ENCODE peak calls at places on chromosomes 2 and 18, in ten cellular contexts. One of them, this sample, is unnamed.

GRCh38 chr2:221283896-221284295 is 288.2 kb downstream of the EPHA4 start:
- DNase-seq in hepatocyte: no peak
- DNase-seq in kidney: no peak
- DNase-seq in CD8-positive, alpha-beta T cell: no peak
- DNase-seq in left ventricle myocardium inferior: no peak
- DNase-seq in mucosa of descending colon: no peak
- DNase-seq in uterus: no peak
- DNase-seq in H1: no peak
- DNase-seq in foreskin fibroblast: peak
- DNase-seq in NB4: no peak
- DNase-seq in this sample: peak

GRCh38 chr2:179274749-179275148 is 10.1 kb upstream of the SESTD1 start:
- DNase-seq in kidney: no peak
- DNase-seq in mucosa of descending colon: no peak
- DNase-seq in hepatocyte: no peak
- DNase-seq in CD8-positive, alpha-beta T cell: no peak
- DNase-seq in NB4: peak
- DNase-seq in H1: no peak
- DNase-seq in uterus: no peak
- DNase-seq in left ventricle myocardium inferior: no peak
- DNase-seq in foreskin fibroblast: no peak
- DNase-seq in this sample: no peak

GRCh38 chr18:76493213-76494107 is 1.6 kb downstream of the ZNF516 start:
- DNase-seq in uterus: peak
- DNase-seq in hepatocyte: peak
- DNase-seq in NB4: peak
- DNase-seq in H1: no peak
- DNase-seq in kidney: no peak
- DNase-seq in left ventricle myocardium inferior: no peak
- DNase-seq in mucosa of descending colon: no peak
- DNase-seq in foreskin fibroblast: peak
- DNase-seq in CD8-positive, alpha-beta T cell: no peak
- DNase-seq in this sample: no peak

GRCh38 chr2:136874258-136874657 is 108.9 kb downstream of the THSD7B start:
- DNase-seq in mucosa of descending colon: no peak
- DNase-seq in NB4: peak
- DNase-seq in H1: no peak
- DNase-seq in CD8-positive, alpha-beta T cell: no peak
- DNase-seq in left ventricle myocardium inferior: no peak
- DNase-seq in uterus: no peak
- DNase-seq in hepatocyte: peak
- DNase-seq in kidney: no peak
- DNase-seq in foreskin fibroblast: no peak
- DNase-seq in this sample: no peak

GRCh38 chr2:85851253-85851955 is 37.4 kb downstream of the ST3GAL5 start:
- DNase-seq in foreskin fibroblast: peak
- DNase-seq in hepatocyte: no peak
- DNase-seq in H1: no peak
- DNase-seq in uterus: peak
- DNase-seq in mucosa of descending colon: no peak
- DNase-seq in left ventricle myocardium inferior: peak
- DNase-seq in kidney: no peak
- DNase-seq in NB4: no peak
- DNase-seq in CD8-positive, alpha-beta T cell: no peak
- DNase-seq in this sample: no peak

GRCh38 chr2:56167616-56168015 is 16.2 kb upstream of the CCDC85A start:
- DNase-seq in mucosa of descending colon: no peak
- DNase-seq in uterus: no peak
- DNase-seq in left ventricle myocardium inferior: no peak
- DNase-seq in kidney: no peak
- DNase-seq in foreskin fibroblast: no peak
- DNase-seq in CD8-positive, alpha-beta T cell: no peak
- DNase-seq in hepatocyte: no peak
- DNase-seq in NB4: no peak
- DNase-seq in H1: no peak
- DNase-seq in this sample: no peak

GRCh38 chr2:168550670-168551069 is 94.6 kb downstream of the CERS6 start:
- DNase-seq in kidney: peak
- DNase-seq in CD8-positive, alpha-beta T cell: no peak
- DNase-seq in uterus: no peak
- DNase-seq in foreskin fibroblast: no peak
- DNase-seq in NB4: peak
- DNase-seq in H1: no peak
- DNase-seq in left ventricle myocardium inferior: no peak
- DNase-seq in hepatocyte: no peak
- DNase-seq in mucosa of descending colon: no peak
- DNase-seq in this sample: no peak

GRCh38 chr2:238053195-238053776 is 7.5 kb upstream of the SCLY start:
- DNase-seq in NB4: peak
- DNase-seq in uterus: no peak
- DNase-seq in left ventricle myocardium inferior: no peak
- DNase-seq in H1: no peak
- DNase-seq in foreskin fibroblast: peak
- DNase-seq in hepatocyte: no peak
- DNase-seq in mucosa of descending colon: no peak
- DNase-seq in CD8-positive, alpha-beta T cell: no peak
- DNase-seq in kidney: no peak
- DNase-seq in this sample: no peak

GRCh38 chr2:85698184-85698879 is 4.2 kb downstream of the GNLY start:
- DNase-seq in H1: no peak
- DNase-seq in hepatocyte: no peak
- DNase-seq in foreskin fibroblast: no peak
- DNase-seq in mucosa of descending colon: no peak
- DNase-seq in uterus: no peak
- DNase-seq in NB4: peak
- DNase-seq in CD8-positive, alpha-beta T cell: no peak
- DNase-seq in kidney: no peak
- DNase-seq in left ventricle myocardium inferior: no peak
- DNase-seq in this sample: no peak

GRCh38 chr2:231709981-231710750 is 1.8 kb downstream of the PTMA start:
- DNase-seq in H1: peak
- DNase-seq in mucosa of descending colon: peak
- DNase-seq in kidney: peak
- DNase-seq in hepatocyte: peak
- DNase-seq in left ventricle myocardium inferior: peak
- DNase-seq in uterus: peak
- DNase-seq in CD8-positive, alpha-beta T cell: peak
- DNase-seq in foreskin fibroblast: peak
- DNase-seq in NB4: peak
- DNase-seq in this sample: no peak

GRCh38 chr2:127423880-127424279 is 5.7 kb downstream of the PROC start:
- DNase-seq in CD8-positive, alpha-beta T cell: no peak
- DNase-seq in hepatocyte: no peak
- DNase-seq in left ventricle myocardium inferior: no peak
- DNase-seq in NB4: peak
- DNase-seq in kidney: no peak
- DNase-seq in mucosa of descending colon: no peak
- DNase-seq in H1: no peak
- DNase-seq in foreskin fibroblast: no peak
- DNase-seq in uterus: no peak
- DNase-seq in this sample: no peak

GRCh38 chr2:127422631-127423475 is 4.6 kb downstream of the PROC start:
- DNase-seq in foreskin fibroblast: no peak
- DNase-seq in mucosa of descending colon: peak
- DNase-seq in H1: peak
- DNase-seq in uterus: no peak
- DNase-seq in NB4: peak
- DNase-seq in kidney: no peak
- DNase-seq in left ventricle myocardium inferior: no peak
- DNase-seq in hepatocyte: peak
- DNase-seq in CD8-positive, alpha-beta T cell: no peak
- DNase-seq in this sample: no peak

GRCh38 chr2:127424598-127425379 is 6.6 kb downstream of the PROC start:
- DNase-seq in foreskin fibroblast: no peak
- DNase-seq in uterus: no peak
- DNase-seq in H1: peak
- DNase-seq in NB4: no peak
- DNase-seq in CD8-positive, alpha-beta T cell: no peak
- DNase-seq in left ventricle myocardium inferior: no peak
- DNase-seq in kidney: no peak
- DNase-seq in mucosa of descending colon: no peak
- DNase-seq in hepatocyte: no peak
- DNase-seq in this sample: no peak

GRCh38 chr2:127421871-127422618 is 3.8 kb downstream of the PROC start:
- DNase-seq in CD8-positive, alpha-beta T cell: no peak
- DNase-seq in mucosa of descending colon: no peak
- DNase-seq in hepatocyte: no peak
- DNase-seq in uterus: no peak
- DNase-seq in foreskin fibroblast: no peak
- DNase-seq in NB4: no peak
- DNase-seq in H1: peak
- DNase-seq in kidney: no peak
- DNase-seq in left ventricle myocardium inferior: no peak
- DNase-seq in this sample: no peak

DNA sequence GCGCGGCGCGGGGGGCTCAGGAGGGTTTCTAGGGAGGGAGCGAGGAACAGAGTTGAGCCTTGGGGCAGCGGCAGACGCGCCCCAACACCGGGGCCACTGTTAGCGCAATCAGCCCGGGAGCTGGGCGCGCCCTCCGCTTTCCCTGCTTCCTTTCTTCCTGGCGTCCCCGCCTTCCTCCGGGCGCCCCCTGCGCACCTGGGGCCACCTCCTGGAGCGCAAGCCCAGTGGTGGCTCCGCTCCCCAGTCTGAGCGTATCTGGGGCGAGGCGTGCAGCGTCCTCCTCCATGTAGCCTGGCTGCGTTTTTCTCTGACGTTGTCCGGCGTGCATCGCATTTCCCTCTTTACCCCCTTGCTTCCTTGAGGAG is 5.2 kb downstream of the PROC start:
- DNase-seq in left ventricle myocardium inferior: no peak
- DNase-seq in uterus: no peak
- DNase-seq in H1: peak
- DNase-seq in hepatocyte: peak
- DNase-seq in CD8-positive, alpha-beta T cell: no peak
- DNase-seq in kidney: no peak
- DNase-seq in foreskin fibroblast: peak
- DNase-seq in NB4: peak
- DNase-seq in mucosa of descending colon: peak
- DNase-seq in this sample: no peak
- H3K4me3 ChIP-seq in left ventricle myocardium inferior: peak
- H3K4me3 ChIP-seq in uterus: peak
- H3K4me3 ChIP-seq in H1: peak
- H3K4me3 ChIP-seq in hepatocyte: peak
- H3K4me3 ChIP-seq in CD8-positive, alpha-beta T cell: no peak
- H3K4me3 ChIP-seq in kidney: peak
- H3K4me3 ChIP-seq in foreskin fibroblast: peak
- H3K4me3 ChIP-seq in NB4: peak
- H3K4me3 ChIP-seq in mucosa of descending colon: no peak
- H3K4me3 ChIP-seq in this sample: peak

GRCh38 chr2:214315324-214315723 is 95.5 kb upstream of the VWC2L start:
- DNase-seq in hepatocyte: no peak
- DNase-seq in mucosa of descending colon: no peak
- DNase-seq in H1: no peak
- DNase-seq in uterus: no peak
- DNase-seq in NB4: no peak
- DNase-seq in CD8-positive, alpha-beta T cell: no peak
- DNase-seq in foreskin fibroblast: no peak
- DNase-seq in kidney: no peak
- DNase-seq in left ventricle myocardium inferior: no peak
- DNase-seq in this sample: no peak

GRCh38 chr2:214311931-214312749 is 98.7 kb upstream of the VWC2L start:
- DNase-seq in kidney: no peak
- DNase-seq in foreskin fibroblast: peak
- DNase-seq in mucosa of descending colon: no peak
- DNase-seq in hepatocyte: no peak
- DNase-seq in H1: no peak
- DNase-seq in NB4: no peak
- DNase-seq in uterus: no peak
- DNase-seq in left ventricle myocardium inferior: no peak
- DNase-seq in CD8-positive, alpha-beta T cell: no peak
- DNase-seq in this sample: no peak

GRCh38 chr2:214311031-214311533 is 99.8 kb upstream of the VWC2L start:
- DNase-seq in NB4: peak
- DNase-seq in H1: peak
- DNase-seq in left ventricle myocardium inferior: no peak
- DNase-seq in mucosa of descending colon: no peak
- DNase-seq in foreskin fibroblast: no peak
- DNase-seq in kidney: no peak
- DNase-seq in CD8-positive, alpha-beta T cell: no peak
- DNase-seq in hepatocyte: no peak
- DNase-seq in uterus: no peak
- DNase-seq in this sample: no peak

GRCh38 chr2:214310319-214310718 is 100.5 kb upstream of the VWC2L start:
- DNase-seq in foreskin fibroblast: no peak
- DNase-seq in mucosa of descending colon: no peak
- DNase-seq in hepatocyte: no peak
- DNase-seq in kidney: no peak
- DNase-seq in H1: no peak
- DNase-seq in CD8-positive, alpha-beta T cell: no peak
- DNase-seq in uterus: no peak
- DNase-seq in left ventricle myocardium inferior: no peak
- DNase-seq in NB4: peak
- DNase-seq in this sample: no peak
- TF ChIP-seq CTCF in foreskin fibroblast: peak
- TF ChIP-seq CTCF in mucosa of descending colon: no peak
- TF ChIP-seq CTCF in hepatocyte: peak
- TF ChIP-seq CTCF in kidney: no peak
- TF ChIP-seq CTCF in H1: peak
- TF ChIP-seq CTCF in CD8-positive, alpha-beta T cell: no peak
- TF ChIP-seq CTCF in uterus: no peak
- TF ChIP-seq CTCF in left ventricle myocardium inferior: peak
- TF ChIP-seq CTCF in NB4: peak
- TF ChIP-seq CTCF in this sample: no peak

DNA sequence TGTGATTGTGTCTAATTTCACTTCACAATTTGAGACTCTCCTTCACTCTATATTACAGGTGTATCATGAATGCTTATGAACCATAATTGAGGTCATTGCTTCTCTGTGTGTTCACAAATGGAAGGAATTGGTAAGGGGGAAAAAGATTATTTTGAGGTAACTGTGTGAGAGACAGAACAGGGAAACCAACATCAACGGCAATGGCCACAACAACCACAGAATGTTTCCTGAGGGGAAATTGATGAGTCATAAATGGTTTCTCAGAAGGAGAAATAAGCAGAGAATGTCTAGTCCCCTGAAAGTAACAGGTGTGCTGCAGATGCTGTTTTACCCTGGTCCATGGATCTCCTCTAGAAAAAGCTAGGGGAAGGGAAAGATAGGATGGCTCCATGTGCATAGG is 361.2 kb upstream of the GALNT5 start:
- DNase-seq in hepatocyte: no peak
- DNase-seq in left ventricle myocardium inferior: no peak
- DNase-seq in mucosa of descending colon: no peak
- DNase-seq in uterus: no peak
- DNase-seq in CD8-positive, alpha-beta T cell: no peak
- DNase-seq in H1: no peak
- DNase-seq in kidney: no peak
- DNase-seq in foreskin fibroblast: peak
- DNase-seq in NB4: peak
- DNase-seq in this sample: peak
- H3K4me3 ChIP-seq in hepatocyte: no peak
- H3K4me3 ChIP-seq in left ventricle myocardium inferior: no peak
- H3K4me3 ChIP-seq in mucosa of descending colon: no peak
- H3K4me3 ChIP-seq in uterus: no peak
- H3K4me3 ChIP-seq in CD8-positive, alpha-beta T cell: no peak
- H3K4me3 ChIP-seq in H1: no peak
- H3K4me3 ChIP-seq in kidney: no peak
- H3K4me3 ChIP-seq in foreskin fibroblast: no peak
- H3K4me3 ChIP-seq in NB4: no peak
- H3K4me3 ChIP-seq in this sample: no peak

GRCh38 chr2:204885747-204886146 is 340.5 kb downstream of the PARD3B start:
- DNase-seq in CD8-positive, alpha-beta T cell: no peak
- DNase-seq in mucosa of descending colon: no peak
- DNase-seq in left ventricle myocardium inferior: no peak
- DNase-seq in kidney: no peak
- DNase-seq in H1: no peak
- DNase-seq in hepatocyte: no peak
- DNase-seq in NB4: no peak
- DNase-seq in uterus: no peak
- DNase-seq in foreskin fibroblast: no peak
- DNase-seq in this sample: no peak
- TF ChIP-seq CTCF in CD8-positive, alpha-beta T cell: no peak
- TF ChIP-seq CTCF in mucosa of descending colon: no peak
- TF ChIP-seq CTCF in left ventricle myocardium inferior: no peak
- TF ChIP-seq CTCF in kidney: no peak
- TF ChIP-seq CTCF in H1: peak
- TF ChIP-seq CTCF in hepatocyte: peak
- TF ChIP-seq CTCF in NB4: no peak
- TF ChIP-seq CTCF in uterus: no peak
- TF ChIP-seq CTCF in foreskin fibroblast: no peak
- TF ChIP-seq CTCF in this sample: no peak

This sample was measured in astrocyte of the cerebellum.